ENCODE peak calls at places on chromosomes 4 and X, in eight cellular contexts. One of them, this sample, is unnamed.

GRCh38 chr4:132614682-132615081 is 534.4 kb upstream of the PCDH10 start:
- DNase-seq in neural progenitor cell: no peak
- DNase-seq in A549: no peak
- DNase-seq in esophagus muscularis mucosa: no peak
- DNase-seq in IMR-90: peak; percentile 5
- DNase-seq in Caco-2: no peak
- DNase-seq in tibial nerve: no peak
- DNase-seq in sigmoid colon: no peak
- DNase-seq in this sample: peak; percentile 20

GRCh38 chr4:3413675-3414420 is 27.9 kb upstream of the HGFAC start:
- DNase-seq in IMR-90: no peak
- DNase-seq in neural progenitor cell: peak; percentile 59
- DNase-seq in sigmoid colon: peak; percentile 62
- DNase-seq in esophagus muscularis mucosa: no peak
- DNase-seq in A549: no peak
- DNase-seq in tibial nerve: peak; percentile 4
- DNase-seq in Caco-2: no peak
- DNase-seq in this sample: no peak

GRCh38 chrX:7131621-7132020 is 15.9 kb upstream of the STS start:
- DNase-seq in Caco-2: no peak
- DNase-seq in A549: no peak
- DNase-seq in neural progenitor cell: no peak
- DNase-seq in IMR-90: no peak
- DNase-seq in esophagus muscularis mucosa: no peak
- DNase-seq in sigmoid colon: no peak
- DNase-seq in tibial nerve: no peak
- DNase-seq in this sample: no peak

GRCh38 chr4:29708473-29708872 is 1011.7 kb upstream of the PCDH7 start:
- DNase-seq in esophagus muscularis mucosa: no peak
- DNase-seq in neural progenitor cell: peak; percentile 2
- DNase-seq in A549: no peak
- DNase-seq in IMR-90: peak; percentile 88
- DNase-seq in sigmoid colon: no peak
- DNase-seq in Caco-2: no peak
- DNase-seq in tibial nerve: no peak
- DNase-seq in this sample: peak; percentile 13

GRCh38 chrX:43559643-43560042 is 96.5 kb upstream of the MAOA start:
- DNase-seq in IMR-90: peak; percentile 2
- DNase-seq in tibial nerve: no peak
- DNase-seq in A549: peak; percentile 41
- DNase-seq in sigmoid colon: peak; percentile 66
- DNase-seq in esophagus muscularis mucosa: no peak
- DNase-seq in neural progenitor cell: peak; percentile 77
- DNase-seq in Caco-2: peak; percentile 49
- DNase-seq in this sample: peak; percentile 46

GRCh38 chr4:39062094-39062493 is at the start of gene KLHL5:
- DNase-seq in tibial nerve: no peak
- DNase-seq in esophagus muscularis mucosa: no peak
- DNase-seq in neural progenitor cell: peak; percentile 62
- DNase-seq in A549: no peak
- DNase-seq in sigmoid colon: no peak
- DNase-seq in Caco-2: no peak
- DNase-seq in IMR-90: no peak
- DNase-seq in this sample: peak; percentile 41

GRCh38 chrX:348461-349117 is 30.0 kb upstream of the GTPBP6 start:
- DNase-seq in neural progenitor cell: no peak
- DNase-seq in A549: no peak
- DNase-seq in sigmoid colon: no peak
- DNase-seq in tibial nerve: no peak
- DNase-seq in esophagus muscularis mucosa: no peak
- DNase-seq in IMR-90: peak; percentile 16
- DNase-seq in Caco-2: no peak
- DNase-seq in this sample: no peak

GRCh38 chrX:136162827-136163427 is 15.6 kb downstream of the FHL1 start:
- DNase-seq in A549: peak; percentile 59
- DNase-seq in neural progenitor cell: peak; percentile 64
- DNase-seq in IMR-90: peak; percentile 43
- DNase-seq in esophagus muscularis mucosa: no peak
- DNase-seq in tibial nerve: no peak
- DNase-seq in sigmoid colon: peak; percentile 83
- DNase-seq in Caco-2: peak; percentile 59
- DNase-seq in this sample: peak; percentile 50

GRCh38 chrX:115898382-115899001 is 272.1 kb upstream of the AGTR2 start:
- DNase-seq in IMR-90: peak; percentile 29
- DNase-seq in neural progenitor cell: peak; percentile 55
- DNase-seq in Caco-2: no peak
- DNase-seq in esophagus muscularis mucosa: no peak
- DNase-seq in A549: peak; percentile 23
- DNase-seq in sigmoid colon: peak; percentile 90
- DNase-seq in tibial nerve: no peak
- DNase-seq in this sample: peak; percentile 35
- TF ChIP-seq CTCF in IMR-90: peak; percentile 20
- TF ChIP-seq CTCF in neural progenitor cell: peak; percentile 29
- TF ChIP-seq CTCF in Caco-2: no peak
- TF ChIP-seq CTCF in esophagus muscularis mucosa: no peak
- TF ChIP-seq CTCF in A549: no peak
- TF ChIP-seq CTCF in sigmoid colon: peak; percentile 19
- TF ChIP-seq CTCF in tibial nerve: no peak
- TF ChIP-seq CTCF in this sample: no peak

GRCh38 chr4:90069151-90069550 is 58.0 kb upstream of the CCSER1 start:
- DNase-seq in neural progenitor cell: no peak
- DNase-seq in Caco-2: no peak
- DNase-seq in IMR-90: peak; percentile 21
- DNase-seq in sigmoid colon: no peak
- DNase-seq in tibial nerve: no peak
- DNase-seq in esophagus muscularis mucosa: no peak
- DNase-seq in A549: no peak
- DNase-seq in this sample: peak; percentile 56
- H3K4me3 ChIP-seq in neural progenitor cell: no peak overlapping the region
- H3K4me3 ChIP-seq in Caco-2: no peak overlapping the region
- H3K4me3 ChIP-seq in IMR-90: no peak overlapping the region
- H3K4me3 ChIP-seq in sigmoid colon: no peak overlapping the region
- H3K4me3 ChIP-seq in tibial nerve: no peak overlapping the region
- H3K4me3 ChIP-seq in esophagus muscularis mucosa: no peak overlapping the region
- H3K4me3 ChIP-seq in A549: no peak overlapping the region
- H3K4me3 ChIP-seq in this sample: no peak overlapping the region

GRCh38 chr4:84530871-84531270 is 31.8 kb upstream of the NKX6-1 start:
- DNase-seq in Caco-2: no peak
- DNase-seq in A549: peak; percentile 18
- DNase-seq in IMR-90: peak; percentile 19
- DNase-seq in neural progenitor cell: no peak
- DNase-seq in esophagus muscularis mucosa: no peak
- DNase-seq in tibial nerve: no peak
- DNase-seq in sigmoid colon: no peak
- DNase-seq in this sample: peak; percentile 4

GRCh38 chr4:84530449-84530848 is 31.4 kb upstream of the NKX6-1 start:
- DNase-seq in Caco-2: no peak
- DNase-seq in neural progenitor cell: no peak
- DNase-seq in A549: no peak
- DNase-seq in tibial nerve: no peak
- DNase-seq in sigmoid colon: no peak
- DNase-seq in IMR-90: peak; percentile 4
- DNase-seq in esophagus muscularis mucosa: no peak
- DNase-seq in this sample: no peak

GRCh38 chr4:84531689-84532088 is 32.6 kb upstream of the NKX6-1 start:
- DNase-seq in neural progenitor cell: peak; percentile 30
- DNase-seq in IMR-90: no peak
- DNase-seq in esophagus muscularis mucosa: no peak
- DNase-seq in Caco-2: no peak
- DNase-seq in tibial nerve: no peak
- DNase-seq in A549: peak; percentile 8
- DNase-seq in sigmoid colon: no peak
- DNase-seq in this sample: no peak

DNA sequence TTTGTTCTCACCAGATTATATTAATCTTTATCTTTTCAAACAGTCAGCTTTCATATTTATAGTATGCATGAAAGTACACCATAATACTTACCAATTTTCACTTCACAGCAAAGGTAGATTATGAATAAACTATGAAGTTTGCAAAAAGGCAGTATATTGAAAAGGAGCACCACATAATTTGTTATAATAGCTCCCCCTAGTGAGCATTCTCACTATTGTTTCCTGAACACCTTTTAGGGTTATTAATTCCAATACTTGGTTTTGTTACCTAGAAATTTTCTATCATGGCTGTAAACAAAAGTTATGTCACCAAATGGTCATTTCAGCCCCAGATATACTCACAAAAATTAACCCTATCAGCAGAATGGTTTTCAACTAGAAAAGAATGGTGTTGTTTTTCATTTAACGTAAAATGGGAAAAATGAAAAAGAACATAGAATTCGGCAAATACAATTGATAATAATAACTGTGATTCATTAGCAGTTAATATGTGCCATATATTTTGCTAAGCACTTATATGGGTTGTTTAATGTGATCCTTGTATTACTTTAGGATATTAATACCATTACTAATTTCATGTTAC is 30.2 kb upstream of the NKX6-1 start:
- DNase-seq in neural progenitor cell: peak; percentile 56
- DNase-seq in Caco-2: peak; percentile 38
- DNase-seq in tibial nerve: no peak
- DNase-seq in esophagus muscularis mucosa: no peak
- DNase-seq in A549: peak; percentile 12
- DNase-seq in sigmoid colon: no peak
- DNase-seq in IMR-90: peak; percentile 11
- DNase-seq in this sample: peak; percentile 31
- TF ChIP-seq CTCF in neural progenitor cell: peak; percentile 93
- TF ChIP-seq CTCF in Caco-2: peak; percentile 63
- TF ChIP-seq CTCF in tibial nerve: peak; percentile 45
- TF ChIP-seq CTCF in esophagus muscularis mucosa: peak; percentile 69
- TF ChIP-seq CTCF in A549: peak; percentile 64
- TF ChIP-seq CTCF in sigmoid colon: no peak
- TF ChIP-seq CTCF in IMR-90: peak; percentile 54
- TF ChIP-seq CTCF in this sample: peak; percentile 64

DNA sequence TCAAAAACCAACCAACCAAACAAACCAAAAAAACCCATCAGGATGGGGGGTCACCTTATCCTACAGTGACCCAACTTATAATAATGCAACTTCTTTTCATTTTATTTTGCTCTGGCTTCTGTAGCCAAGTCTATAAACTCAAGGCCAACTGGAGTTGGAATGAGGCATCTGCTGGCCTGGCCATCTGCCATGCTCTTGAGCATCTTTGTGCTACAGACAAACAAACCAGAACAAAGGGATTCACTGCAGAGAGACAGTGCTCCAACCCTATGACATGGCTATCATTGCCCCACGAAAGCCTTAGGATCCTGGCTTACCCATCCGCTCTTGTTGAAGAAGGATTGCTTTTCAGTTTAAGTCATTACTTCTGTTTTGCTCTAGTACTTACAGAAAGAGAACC is 49.2 kb upstream of the SCRG1 start:
- DNase-seq in IMR-90: peak; percentile 55
- DNase-seq in A549: no peak
- DNase-seq in tibial nerve: no peak
- DNase-seq in sigmoid colon: peak; percentile 87
- DNase-seq in Caco-2: no peak
- DNase-seq in neural progenitor cell: no peak
- DNase-seq in esophagus muscularis mucosa: no peak
- DNase-seq in this sample: no peak
- H3K4me3 ChIP-seq in IMR-90: no peak overlapping the region
- H3K4me3 ChIP-seq in A549: no peak overlapping the region
- H3K4me3 ChIP-seq in tibial nerve: no peak overlapping the region
- H3K4me3 ChIP-seq in sigmoid colon: no peak overlapping the region
- H3K4me3 ChIP-seq in Caco-2: no peak overlapping the region
- H3K4me3 ChIP-seq in neural progenitor cell: no peak overlapping the region
- H3K4me3 ChIP-seq in esophagus muscularis mucosa: no peak overlapping the region
- H3K4me3 ChIP-seq in this sample: no peak overlapping the region

DNA sequence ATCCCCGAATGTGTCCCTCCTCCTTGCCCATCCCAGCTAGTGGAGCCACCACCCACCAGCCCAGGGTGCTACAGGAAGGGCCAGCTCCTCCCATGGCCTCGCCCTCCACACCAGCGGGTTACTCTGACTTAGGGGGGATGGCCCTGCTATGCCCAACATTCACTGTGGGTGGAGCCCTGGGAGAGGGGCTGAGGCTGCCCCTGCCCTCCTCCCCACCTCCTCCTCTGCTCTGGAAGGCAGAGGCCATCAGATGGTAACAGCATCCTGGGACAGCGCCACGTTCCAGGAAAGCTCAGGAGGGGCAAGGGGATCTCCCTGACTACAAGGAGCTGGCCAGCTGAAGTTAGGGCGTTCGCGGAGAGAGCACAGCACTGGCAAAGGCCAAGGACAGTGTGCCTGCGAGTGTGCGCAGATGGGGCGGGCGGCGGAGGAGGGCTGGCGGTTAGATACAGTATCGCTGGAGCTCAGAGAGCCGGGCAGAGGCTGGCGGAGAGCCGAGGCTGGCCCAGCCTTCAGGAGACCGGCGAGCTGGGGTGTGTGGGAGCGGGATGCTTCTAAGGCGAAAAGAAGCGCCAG is 1.5 kb downstream of the JAKMIP1 start:
- DNase-seq in sigmoid colon: peak; percentile 54
- DNase-seq in Caco-2: no peak
- DNase-seq in tibial nerve: no peak
- DNase-seq in IMR-90: no peak
- DNase-seq in esophagus muscularis mucosa: no peak
- DNase-seq in neural progenitor cell: peak; percentile 77
- DNase-seq in A549: peak; percentile 9
- DNase-seq in this sample: no peak
- TF ChIP-seq CTCF in sigmoid colon: no peak
- TF ChIP-seq CTCF in Caco-2: no peak
- TF ChIP-seq CTCF in tibial nerve: no peak
- TF ChIP-seq CTCF in IMR-90: no peak
- TF ChIP-seq CTCF in esophagus muscularis mucosa: no peak
- TF ChIP-seq CTCF in neural progenitor cell: peak; percentile 27
- TF ChIP-seq CTCF in A549: no peak
- TF ChIP-seq CTCF in this sample: no peak

This sample was measured in astrocyte of the spinal cord.